ENCODE peak calls at places on chromosomes 3 and 15, in nine cellular contexts. C is activated gamma-delta T cell treated with Interleukin-2 at 50 U/mL for 16 hours, O is T-helper 9 cell, N is EL, Z is endodermal cell, K is lower lobe of right lung, P is RWPE1, M is amniotic epithelial cell, X is brain microvascular endothelial cell. T is an unnamed sample.

GRCh38 chr15:75129788-75130187 is 71.9 kb upstream of the C15orf39 start:
- DNase-seq in C (no peak), O (no peak), N (no peak), Z (peak; percentile 38), K (no peak), P (no peak), M (no peak), X (no peak), T (no peak)

GRCh38 chr15:70215951-70216350 is 118.2 kb upstream of the TLE3 start:
- DNase-seq in C (no peak), O (no peak), N (no peak), Z (peak; percentile 29), K (no peak), P (no peak), M (no peak), X (no peak), T (no peak)

GRCh38 chr3:195005759-195006555 is 265.0 kb downstream of the XXYLT1 start:
- DNase-seq in C (no peak), O (no peak), N (no peak), Z (peak; percentile 30), K (no peak), P (no peak), M (no peak), X (no peak), T (no peak)

GRCh38 chr3:184541886-184542562 is 19.6 kb upstream of the EPHB3 start:
- DNase-seq in C (no peak), O (no peak), N (no peak), Z (peak; percentile 67), K (no peak), P (no peak), M (no peak), X (no peak), T (no peak)

GRCh38 chr15:58696740-58697139 is 52.8 kb downstream of the ADAM10 start:
- DNase-seq in C (no peak), O (no peak), N (no peak), Z (no peak), K (no peak), P (no peak), M (no peak), X (no peak), T (no peak)

GRCh38 chr15:64749999-64750657 is 25.3 kb downstream of the RBPMS2 start:
- DNase-seq in C (no peak), O (no peak), N (peak; percentile 42), Z (peak; percentile 92), K (no peak), P (no peak), M (peak; percentile 53), X (peak; percentile 14), T (no peak)

GRCh38 chr15:95975212-95975611 is 355.3 kb upstream of the NR2F2 start:
- DNase-seq in C (no peak), O (no peak), N (no peak), Z (no peak), K (no peak), P (no peak), M (no peak), X (no peak), T (no peak)

GRCh38 chr3:40083066-40083465 is 226.4 kb upstream of the EIF1B start:
- DNase-seq in C (no peak), O (no peak), N (no peak), Z (no peak), K (no peak), P (no peak), M (no peak), X (no peak), T (no peak)

GRCh38 chr15:95363636-95364035 is 966.9 kb upstream of the NR2F2 start:
- DNase-seq in C (no peak), O (no peak), N (no peak), Z (no peak), K (no peak), P (no peak), M (no peak), X (no peak), T (no peak)

GRCh38 chr15:31127596-31128261 is 26.2 kb upstream of the TRPM1 start:
- DNase-seq in C (no peak), O (no peak), N (no peak), Z (no peak), K (no peak), P (no peak), M (no peak), X (no peak), T (no peak)

GRCh38 chr3:110567032-110567431 is 504.6 kb upstream of the NECTIN3 start:
- DNase-seq in C (no peak), O (no peak), N (no peak), Z (no peak), K (no peak), P (no peak), M (no peak), X (no peak), T (no peak)

GRCh38 chr3:33911525-33912322 is 113.3 kb downstream of the PDCD6IP start:
- DNase-seq in C (no peak), O (no peak), N (peak; percentile 81), Z (no peak), K (no peak), P (peak; percentile 33), M (peak; percentile 79), X (peak; percentile 52), T (no peak)

GRCh38 chr3:163547045-163547692 is 1531.1 kb downstream of the SI start:
- DNase-seq in C (no peak), O (no peak), N (no peak), Z (no peak), K (no peak), P (no peak), M (no peak), X (no peak), T (no peak)

GRCh38 chr3:110754207-110754916 is 317.3 kb upstream of the NECTIN3 start:
- DNase-seq in C (no peak), O (no peak), N (no peak), Z (no peak), K (no peak), P (no peak), M (no peak), X (no peak), T (peak; percentile 9)

GRCh38 chr3:38121832-38122461 is 15.0 kb downstream of the ACAA1 start:
- DNase-seq in C (no peak), O (no peak), N (no peak), Z (peak; percentile 21), K (peak; percentile 36), P (no peak), M (no peak), X (no peak), T (no peak)

GRCh38 chr3:173921741-173922140 is 524.2 kb downstream of the NLGN1 start:
- DNase-seq in C (no peak), O (no peak), N (no peak), Z (no peak), K (no peak), P (no peak), M (no peak), X (no peak), T (no peak)

GRCh38 chr3:15377961-15378791 is 45.8 kb upstream of the SH3BP5 start:
- DNase-seq in C (peak; percentile 93), O (peak; percentile 90), N (peak; percentile 93), Z (peak; percentile 98), K (peak; percentile 96), P (peak; percentile 56), M (peak; percentile 90), X (peak; percentile 97), T (peak; percentile 95)

GRCh38 chr15:70390723-70391122 is 293.0 kb upstream of the TLE3 start:
- DNase-seq in C (no peak), O (no peak), N (no peak), Z (no peak), K (no peak), P (no peak), M (no peak), X (no peak), T (no peak)

T was measured in globus pallidus.